ENCODE peak calls at places on chromosome 16, in four cellular contexts. W is neural progenitor cell, E is tibial nerve, T is testis. C is an unnamed sample.

GRCh38 chr16:50697881-50698767 is 4.7 kb downstream of the NOD2 start:
- DNase-seq in W (no peak), E (no peak), T (peak; percentile 49), C (no peak)

GRCh38 chr16:1374418-1375297 is 22.9 kb downstream of the GNPTG start:
- DNase-seq in W (no peak), E (no peak), T (no peak), C (no peak)

GRCh38 chr16:12257926-12258561 is 281.5 kb downstream of the SNX29 start:
- DNase-seq in W (peak; percentile 41), E (no peak), T (peak; percentile 31), C (no peak)

GRCh38 chr16:73006021-73006420 is 41.9 kb downstream of the ZFHX3 start:
- DNase-seq in W (no peak), E (no peak), T (no peak), C (no peak)

GRCh38 chr16:71623597-71623996 is 2.4 kb upstream of the MARVELD3 start:
- DNase-seq in W (no peak), E (no peak), T (no peak), C (no peak)

GRCh38 chr16:82016268-82016667 is 5.0 kb upstream of the SDR42E1 start:
- DNase-seq in W (no peak), E (no peak), T (no peak), C (no peak)

GRCh38 chr16:6891486-6891885 is 441.2 kb upstream of the RBFOX1 start:
- DNase-seq in W (peak; percentile 44), E (no peak), T (no peak), C (no peak)

GRCh38 chr16:80274576-80275191 is 266.1 kb upstream of the DYNLRB2 start:
- DNase-seq in W (peak; percentile 40), E (no peak), T (no peak), C (no peak)

GRCh38 chr16:63907251-63907650 is 1214.6 kb downstream of the CDH11 start:
- DNase-seq in W (no peak), E (no peak), T (no peak), C (no peak)

GRCh38 chr16:88113545-88114045 is 162.4 kb downstream of the BANP start:
- DNase-seq in W (no peak), E (no peak), T (no peak), C (no peak)
- H3K27ac ChIP-seq in W (no peak overlapping the region), E (no peak overlapping the region), T (no peak overlapping the region), C (no peak overlapping the region)

GRCh38 chr16:56849690-56850680 is 15.0 kb upstream of the SLC12A3 start:
- DNase-seq in W (no peak), E (no peak), T (no peak), C (no peak)
- H3K27ac ChIP-seq in W (no peak overlapping the region), E (peak overlapping the region; percentile 81), T (peak overlapping the region; percentile 74), C (peak overlapping the region; percentile 69)

DNA sequence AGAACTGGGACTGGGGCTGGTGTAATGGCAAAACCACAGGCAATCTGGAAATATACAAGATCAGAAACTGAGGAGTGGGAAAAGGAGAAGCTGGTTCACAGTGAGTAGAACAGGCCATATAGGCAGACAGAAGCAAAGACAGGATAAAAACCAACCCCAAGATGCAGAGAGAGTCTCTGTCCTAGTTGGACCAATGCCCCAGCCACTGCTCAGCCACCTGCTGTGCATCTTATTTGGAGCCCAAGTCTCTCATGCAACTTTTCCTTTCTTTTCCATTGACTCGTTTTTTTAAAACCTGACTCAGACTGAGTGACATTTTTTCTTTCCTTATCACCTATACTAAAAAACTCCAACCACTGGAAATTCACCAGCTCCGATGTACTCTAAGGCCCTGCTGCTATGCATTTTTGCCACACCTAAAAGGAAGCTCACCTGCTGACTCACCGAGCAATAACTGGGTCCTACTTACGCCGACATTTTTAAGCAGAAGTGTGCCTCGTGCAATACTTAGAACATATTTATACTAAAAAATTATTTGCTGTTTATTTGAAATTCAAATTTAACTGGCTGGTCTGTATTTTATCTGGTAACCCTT is 100.8 kb upstream of the XYLT1 start:
- DNase-seq in W (no peak), E (no peak), T (no peak), C (no peak)
- H3K27ac ChIP-seq in W (no peak overlapping the region), E (no peak overlapping the region), T (no peak overlapping the region), C (no peak overlapping the region)

GRCh38 chr16:28834349-28834748 is 11.6 kb downstream of the ATXN2L start:
- DNase-seq in W (no peak), E (no peak), T (no peak), C (no peak)
- H3K27ac ChIP-seq in W (no peak overlapping the region), E (no peak overlapping the region), T (no peak overlapping the region), C (no peak overlapping the region)

DNA sequence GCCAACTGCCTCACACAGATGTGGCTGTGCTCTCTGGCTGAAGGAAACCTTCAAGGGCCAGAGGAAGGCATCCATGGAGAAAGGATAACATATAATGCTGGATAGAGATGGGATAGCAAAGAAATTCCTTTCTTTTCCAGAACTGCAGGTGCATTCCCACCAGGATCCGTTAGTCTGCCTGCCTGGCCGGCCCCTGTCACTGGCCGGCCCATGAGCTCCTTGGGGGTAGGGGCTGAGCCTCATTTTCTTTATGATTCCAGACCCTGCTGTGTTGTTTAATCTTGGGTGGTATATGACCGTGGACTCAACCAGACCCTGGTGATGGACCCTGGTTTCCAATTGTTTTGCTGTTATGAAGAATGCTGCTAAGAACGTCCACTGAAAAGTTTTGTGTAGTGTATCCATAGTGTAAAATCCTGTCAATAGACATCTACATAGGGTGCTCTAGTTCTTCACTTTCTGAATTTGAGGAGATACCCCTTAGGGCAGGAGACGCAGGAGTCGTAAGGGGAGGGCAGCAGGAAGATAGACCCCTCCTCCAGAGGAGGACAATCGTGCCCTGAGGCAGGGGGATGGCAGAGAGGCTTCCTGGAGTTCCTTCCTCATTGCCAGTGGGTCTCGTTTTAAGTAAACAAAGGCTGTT is 93.5 kb downstream of the IRX3 start:
- DNase-seq in W (no peak), E (no peak), T (no peak), C (no peak)
- H3K27ac ChIP-seq in W (no peak overlapping the region), E (no peak overlapping the region), T (no peak overlapping the region), C (no peak overlapping the region)

GRCh38 chr16:84607061-84607460 is 10.8 kb downstream of the COTL1 start:
- DNase-seq in W (no peak), E (no peak), T (no peak), C (no peak)

GRCh38 chr16:84607694-84608093 is 10.2 kb downstream of the COTL1 start:
- DNase-seq in W (no peak), E (no peak), T (no peak), C (no peak)

GRCh38 chr16:84604477-84605013 is 13.3 kb downstream of the COTL1 start:
- DNase-seq in W (peak; percentile 66), E (no peak), T (no peak), C (no peak)

GRCh38 chr16:84605339-84605848 is 12.5 kb downstream of the COTL1 start:
- DNase-seq in W (no peak), E (no peak), T (no peak), C (no peak)

DNA sequence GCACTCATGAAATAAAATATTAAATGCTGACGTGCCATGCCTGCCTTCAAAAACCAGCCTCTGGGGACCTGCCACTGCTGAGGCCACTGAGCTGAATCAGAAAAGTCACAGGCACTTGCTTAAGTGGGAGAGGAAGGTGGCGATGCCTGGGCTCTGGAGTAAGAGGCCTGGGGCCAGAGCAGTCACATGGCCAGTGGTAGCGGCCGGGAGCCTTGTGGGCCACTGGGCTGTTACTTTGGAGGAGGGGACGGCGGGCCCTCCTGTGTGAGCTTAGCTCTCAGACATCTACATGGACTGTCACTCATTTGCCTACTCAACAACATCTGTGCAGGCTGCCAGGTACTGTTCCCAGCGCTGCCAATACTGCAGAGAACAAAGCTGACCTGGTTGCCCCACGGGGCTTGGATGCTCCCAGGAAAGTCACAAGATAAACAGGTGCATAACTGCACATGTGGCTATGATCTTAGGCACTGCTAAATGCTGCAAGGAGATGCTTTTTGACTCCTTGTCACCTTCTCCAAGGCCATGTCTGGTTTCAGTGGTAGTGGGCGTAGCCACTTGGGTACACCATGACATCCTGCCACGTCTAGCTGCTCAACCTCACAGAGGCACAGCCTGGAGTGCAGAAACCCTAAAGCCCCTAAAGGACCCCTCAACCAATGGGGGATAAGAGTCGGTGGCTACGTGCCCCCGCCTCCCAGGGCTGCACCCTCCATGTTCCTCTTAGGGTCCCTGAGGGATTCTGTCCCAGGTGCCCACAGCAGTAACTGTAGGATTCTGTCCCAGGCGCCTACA is 11.6 kb downstream of the COTL1 start:
- DNase-seq in W (no peak), E (no peak), T (no peak), C (no peak)
- H3K27ac ChIP-seq in W (no peak overlapping the region), E (peak overlapping the region; percentile 94), T (no peak overlapping the region), C (peak overlapping the region; percentile 11)

DNA sequence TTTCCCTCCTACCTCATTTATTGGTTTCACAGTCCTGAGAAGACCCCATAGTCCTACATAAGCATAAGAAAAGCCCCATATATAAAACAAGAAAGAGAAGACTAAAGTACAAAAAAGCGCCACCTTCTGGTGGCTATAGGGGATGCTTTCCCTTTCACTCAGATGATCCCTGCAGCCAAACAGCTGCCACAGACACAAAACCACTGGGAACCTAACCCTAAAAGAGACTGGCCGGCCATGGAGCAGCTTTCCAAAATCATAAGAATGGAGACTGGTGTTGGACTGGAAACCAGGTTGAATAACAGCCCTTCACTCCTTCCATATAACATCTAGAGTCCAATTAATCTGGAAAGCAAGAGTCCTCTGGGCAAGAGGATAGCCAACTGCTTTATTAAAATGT is 11.4 kb downstream of the DYNC1LI2 start:
- DNase-seq in W (peak; percentile 75), E (no peak), T (peak; percentile 49), C (no peak)
- H3K27ac ChIP-seq in W (peak overlapping the region; percentile 31), E (peak overlapping the region; percentile 92), T (peak overlapping the region; percentile 76), C (peak overlapping the region; percentile 97)

DNA sequence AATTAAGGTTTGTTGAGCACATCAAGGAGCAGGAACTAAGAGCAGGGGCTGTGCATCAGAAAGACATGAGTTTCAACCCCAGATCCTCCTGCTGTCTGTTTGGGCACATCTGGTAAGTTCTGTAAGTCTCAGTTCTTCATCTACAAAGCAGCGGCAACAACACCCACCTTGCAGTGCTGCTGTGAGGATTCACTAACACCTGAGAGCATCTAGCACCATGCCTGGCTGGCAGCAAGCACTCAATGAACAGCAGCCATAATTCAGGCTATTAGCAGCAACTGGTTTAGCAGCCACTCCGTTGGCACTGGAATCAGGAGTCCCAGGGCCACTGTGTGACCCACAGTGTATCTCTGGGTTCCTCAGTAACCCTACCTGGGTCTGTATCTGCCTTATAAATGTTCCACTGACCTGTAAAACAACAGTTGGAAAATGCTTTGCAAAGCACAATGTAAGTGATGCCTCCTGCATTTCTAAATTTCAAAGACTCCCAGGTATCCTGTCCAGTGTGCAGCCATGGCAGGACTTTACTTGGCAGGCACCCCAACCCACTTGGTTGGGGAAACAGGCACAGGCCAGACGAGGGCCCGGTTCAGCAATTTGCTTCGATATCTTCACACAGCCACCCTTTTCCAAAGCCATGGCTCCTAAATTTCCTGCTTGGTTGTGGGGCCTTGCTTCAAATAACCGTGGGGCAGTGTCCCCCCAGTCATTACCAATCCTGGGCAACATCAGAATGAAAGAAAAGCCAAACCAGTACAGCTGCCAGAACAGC is 4.2 kb downstream of the ST3GAL2 start:
- DNase-seq in W (no peak), E (no peak), T (no peak), C (no peak)
- H3K27ac ChIP-seq in W (no peak overlapping the region), E (peak overlapping the region; percentile 36), T (no peak overlapping the region), C (no peak overlapping the region)